ENCODE peak calls at places on chromosomes 1 and 21, in nine cellular contexts. W is suprapubic skin, Z is kidney epithelial cell, X is cardiac fibroblast, M is mucosa of descending colon, D is fibroblast of lung, F is adrenal gland, C is astrocyte of the spinal cord, R is pancreas. J is an unnamed sample.

GRCh38 chr21:15506086-15506485 is 223.7 kb upstream of the USP25 start:
- DNase-seq in M (no peak), W (no peak), F (no peak), R (no peak), X (no peak), D (no peak), C (no peak), Z (no peak), J (no peak)

GRCh38 chr1:162829268-162829667 is 31.7 kb downstream of the CCDC190 start:
- DNase-seq in C (no peak), F (no peak), R (no peak), Z (no peak), M (no peak), X (no peak), W (no peak), D (no peak), J (no peak)

GRCh38 chr21:45154511-45155508 is 80.4 kb downstream of the ADARB1 start:
- DNase-seq in D (peak; percentile 66), Z (no peak), X (peak; percentile 83), R (no peak), W (no peak), M (no peak), F (no peak), C (peak; percentile 80), J (peak; percentile 30)

GRCh38 chr1:147618077-147618569 is 52.2 kb downstream of the ACP6 start:
- DNase-seq in M (no peak), C (no peak), Z (no peak), D (no peak), W (no peak), X (no peak), F (no peak), R (no peak), J (no peak)

GRCh38 chr1:147223740-147224615 is 1.2 kb downstream of the FMO5 start:
- DNase-seq in X (no peak), D (no peak), W (no peak), M (no peak), F (no peak), Z (no peak), C (no peak), R (no peak), J (no peak)

GRCh38 chr1:193558491-193559028 is 372.1 kb upstream of the B3GALT2 start:
- DNase-seq in M (no peak), W (no peak), C (peak; percentile 96), Z (peak; percentile 65), R (no peak), D (peak; percentile 97), F (peak; percentile 46), X (peak; percentile 74), J (peak; percentile 74)

GRCh38 chr1:214446772-214447556 is 104.4 kb downstream of the PTPN14 start:
- DNase-seq in X (peak; percentile 94), Z (peak; percentile 93), R (no peak), M (no peak), D (peak; percentile 84), W (no peak), F (no peak), C (peak; percentile 97), J (peak; percentile 91)

GRCh38 chr1:232937741-232938375 is 12.6 kb upstream of the NTPCR start:
- DNase-seq in W (no peak), Z (no peak), C (no peak), F (no peak), D (peak; percentile 49), M (no peak), X (no peak), R (no peak), J (peak; percentile 29)

GRCh38 chr1:43358121-43358745 is 548 bp upstream of the CDC20 start:
- DNase-seq in D (peak; percentile 47), R (no peak), M (no peak), W (no peak), C (peak; percentile 58), X (no peak), Z (no peak), F (no peak), J (no peak)

GRCh38 chr1:192878249-192878648 is 69.4 kb downstream of the RGS2 start:
- DNase-seq in W (no peak), R (peak; percentile 46), X (peak; percentile 54), F (peak; percentile 59), D (peak; percentile 78), M (no peak), Z (no peak), C (peak; percentile 75), J (peak; percentile 90)

GRCh38 chr1:22262583-22262982 is 119.7 kb upstream of the WNT4 start:
- DNase-seq in C (no peak), Z (no peak), M (peak; percentile 90), F (no peak), X (no peak), D (no peak), R (no peak), W (no peak), J (no peak)

GRCh38 chr1:159838715-159839114 is 12.0 kb downstream of the SLAMF8 start:
- DNase-seq in X (no peak), M (no peak), F (no peak), W (no peak), C (no peak), D (no peak), R (no peak), Z (no peak), J (no peak)

GRCh38 chr1:79549191-79549590 is 542.7 kb upstream of the ADGRL4 start:
- DNase-seq in Z (no peak), C (no peak), X (no peak), F (no peak), W (no peak), R (no peak), M (no peak), D (no peak), J (no peak)

GRCh38 chr1:159828176-159828575 is 1.5 kb downstream of the SLAMF8 start:
- DNase-seq in F (no peak), Z (no peak), D (no peak), W (no peak), R (no peak), M (no peak), C (no peak), X (peak; percentile 13), J (no peak)

GRCh38 chr21:44455524-44456206 is 355 bp downstream of the LRRC3 start:
- DNase-seq in F (peak; percentile 60), R (peak; percentile 64), Z (no peak), W (no peak), M (peak; percentile 67), X (peak; percentile 42), C (peak; percentile 2), D (peak; percentile 20), J (peak; percentile 17)

GRCh38 chr1:228288536-228289238 is 80.8 kb downstream of the OBSCN start:
- DNase-seq in X (no peak), Z (no peak), D (no peak), F (no peak), W (no peak), C (no peak), R (no peak), M (no peak), J (no peak)

DNA sequence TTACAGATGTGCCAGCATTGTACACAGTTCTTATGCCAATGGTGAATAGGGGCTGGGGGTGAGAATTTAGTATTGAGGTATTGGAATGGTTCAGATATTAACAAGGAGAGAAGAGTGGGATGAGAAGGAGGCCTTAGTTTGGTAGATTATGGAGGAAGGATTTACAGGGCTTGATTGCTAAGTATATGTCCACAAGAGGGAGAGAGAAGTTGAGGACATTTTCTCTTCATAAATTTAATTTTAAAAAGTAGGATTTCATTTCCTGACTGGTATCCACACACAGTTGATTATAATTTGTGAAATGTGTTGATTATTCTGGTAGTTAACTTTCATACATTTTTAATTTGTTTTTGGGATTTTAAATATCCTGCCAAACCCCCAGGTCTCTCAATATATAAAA is 213.0 kb downstream of the ADGRL2 start:
- DNase-seq in W (no peak), F (no peak), D (no peak), M (no peak), C (no peak), R (no peak), Z (no peak), X (peak; percentile 5), J (no peak)
- TF ChIP-seq CTCF in W (no peak), F (no peak), D (no peak), M (no peak), C (peak; percentile 5), R (no peak), Z (no peak), X (peak; percentile 21), J (peak; percentile 24)

DNA sequence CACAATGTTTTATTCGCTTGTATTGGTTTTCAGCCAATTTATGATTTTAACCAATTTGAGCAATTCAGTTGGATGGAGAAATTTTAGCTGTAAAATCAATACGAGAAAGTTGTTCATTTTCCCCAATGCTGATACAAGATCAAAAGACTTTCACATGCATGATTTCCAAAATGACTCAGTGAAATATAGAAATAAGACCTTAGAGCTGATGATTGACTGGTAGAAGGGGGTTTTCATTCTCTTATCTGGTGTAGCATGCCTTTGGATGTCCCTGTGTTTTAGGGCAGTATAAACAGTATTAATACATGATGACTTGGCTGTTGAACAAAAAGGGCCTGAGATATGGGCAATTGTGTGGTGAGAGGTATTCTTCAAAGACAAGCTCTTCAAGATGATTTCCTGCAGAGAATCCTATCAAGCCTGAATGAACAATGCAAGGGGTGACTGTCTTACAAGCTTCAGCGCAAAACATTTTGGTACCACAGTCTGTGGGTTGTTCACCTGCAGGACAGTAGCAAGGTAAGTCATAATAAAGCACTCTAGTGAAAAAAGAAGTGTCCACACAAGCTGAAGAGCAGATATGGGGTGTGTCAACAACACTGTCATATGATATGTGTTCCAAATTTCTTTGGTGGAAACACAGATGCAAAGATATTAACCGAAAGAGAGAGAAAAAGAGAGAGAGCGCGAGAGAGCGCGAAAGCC is 156.2 kb downstream of the TNFSF18 start:
- DNase-seq in Z (no peak), F (no peak), X (no peak), D (no peak), W (no peak), C (no peak), M (no peak), R (no peak), J (no peak)
- H3K4me3 ChIP-seq in Z (no peak overlapping the region), F (no peak overlapping the region), X (no peak overlapping the region), D (peak overlapping the region; percentile 32), W (no peak overlapping the region), C (no peak overlapping the region), M (no peak overlapping the region), R (no peak overlapping the region), J (no peak overlapping the region)

GRCh38 chr21:18026359-18026758 is 207.2 kb upstream of the C21orf91 start:
- DNase-seq in W (no peak), Z (no peak), M (no peak), F (no peak), R (no peak), C (no peak), D (no peak), X (no peak), J (no peak)

DNA sequence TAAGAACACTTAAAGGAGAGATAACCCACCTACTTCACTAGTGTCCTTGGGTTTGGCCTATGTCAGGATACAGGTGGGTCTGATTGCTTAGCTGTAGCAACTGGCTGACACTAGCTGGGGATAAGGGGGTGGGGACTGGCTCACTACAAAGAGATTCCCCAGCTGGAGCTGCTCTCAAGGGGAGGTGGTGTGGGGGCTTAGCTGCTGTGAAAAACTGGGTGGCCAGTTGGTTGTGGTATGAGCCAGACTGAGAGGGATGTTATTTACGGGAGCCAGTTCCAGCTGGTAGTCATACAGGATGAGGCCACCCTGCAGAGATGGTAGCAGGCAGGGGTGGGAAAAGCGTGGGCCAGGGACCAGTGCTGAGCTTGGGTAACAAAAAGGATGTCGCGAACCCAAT is 203.9 kb upstream of the C21orf91 start:
- DNase-seq in C (no peak), D (no peak), W (no peak), M (no peak), F (no peak), Z (no peak), X (no peak), R (no peak), J (no peak)
- TF ChIP-seq CTCF in C (no peak), D (no peak), W (no peak), M (no peak), F (no peak), Z (no peak), X (no peak), R (no peak), J (no peak)

GRCh38 chr1:209383907-209384709 is 199.4 kb upstream of the CAMK1G start:
- DNase-seq in M (no peak), W (no peak), F (no peak), D (no peak), R (no peak), C (no peak), Z (no peak), X (no peak), J (no peak)
- H3K4me3 ChIP-seq in M (no peak overlapping the region), W (no peak overlapping the region), F (no peak overlapping the region), D (no peak overlapping the region), R (no peak overlapping the region), C (no peak overlapping the region), Z (no peak overlapping the region), X (no peak overlapping the region), J (no peak overlapping the region)

J was measured in fibroblast of the aortic adventitia.